ENCODE peak calls at places on chromosomes 1 and 21, in ten cellular contexts. Y, Q, L, V, P, Z, I, F, E and X are unnamed samples.

GRCh38 chr1:3783651-3784474 is 11.3 kb downstream of the SMIM1 start:
- DNase-seq in Q (no peak), Y (no peak), F (no peak), P (peak), V (no peak), Z (no peak), I (no peak), E (no peak), L (no peak), X (no peak)

GRCh38 chr1:6330410-6330827 is 63.1 kb downstream of the ACOT7 start:
- DNase-seq in P (no peak), I (peak), L (no peak), Z (no peak), V (no peak), E (peak), Q (no peak), F (no peak), Y (no peak), X (peak)

GRCh38 chr1:33050221-33051076 is 13.8 kb upstream of the AK2 start:
- DNase-seq in F (no peak), Z (peak), Y (no peak), L (no peak), P (no peak), I (peak), Q (peak), V (no peak), E (peak), X (no peak)

GRCh38 chr1:28796321-28797213 is 15.4 kb upstream of the OPRD1 start:
- DNase-seq in I (peak), Z (peak), V (no peak), E (no peak), Y (no peak), F (no peak), P (no peak), L (peak), Q (peak), X (no peak)

GRCh38 chr1:221994939-221995338 is 253.1 kb upstream of the DUSP10 start:
- DNase-seq in Q (no peak), Y (no peak), I (peak), F (no peak), P (no peak), Z (no peak), V (no peak), E (peak), L (no peak), X (no peak)

GRCh38 chr21:44911066-44911383 is 9.7 kb downstream of the ITGB2 start:
- DNase-seq in L (no peak), I (no peak), Y (no peak), Z (no peak), Q (no peak), P (no peak), F (no peak), E (no peak), V (no peak), X (no peak)

GRCh38 chr1:236460103-236460502 is 63.7 kb upstream of the LGALS8 start:
- DNase-seq in P (no peak), Q (no peak), E (no peak), I (no peak), F (no peak), Y (no peak), L (no peak), V (no peak), Z (no peak), X (no peak)

GRCh38 chr1:248807067-248807737 is 18.5 kb downstream of the SH3BP5L start:
- DNase-seq in Z (peak), V (no peak), I (peak), E (peak), F (peak), L (peak), P (no peak), Y (no peak), Q (peak), X (no peak)

GRCh38 chr21:41762236-41762635 is 4.6 kb downstream of the RIPK4 start:
- DNase-seq in I (no peak), V (no peak), L (no peak), F (peak), Q (no peak), Y (no peak), P (no peak), Z (peak), E (no peak), X (no peak)

GRCh38 chr1:194931166-194931565 is 1677.1 kb downstream of the KCNT2 start:
- DNase-seq in Q (no peak), I (no peak), L (no peak), E (no peak), P (no peak), V (no peak), Z (no peak), F (no peak), Y (no peak), X (no peak)

GRCh38 chr1:235313931-235314678 is 13.9 kb downstream of the ARID4B start:
- DNase-seq in Q (no peak), Z (no peak), P (no peak), Y (no peak), E (peak), F (no peak), L (no peak), V (no peak), I (peak), X (no peak)

GRCh38 chr1:51877434-51878306 is 857 bp downstream of the NRDC start:
- DNase-seq in I (peak), Z (no peak), E (peak), V (no peak), Q (peak), Y (no peak), L (peak), P (no peak), F (peak), X (no peak)

GRCh38 chr1:93969371-93969770 is 60.1 kb upstream of the GCLM start:
- DNase-seq in L (no peak), P (no peak), Z (no peak), Q (no peak), F (no peak), I (no peak), Y (no peak), E (peak), V (no peak), X (no peak)

GRCh38 chr1:163824006-163824405 is 502.3 kb downstream of the NUF2 start:
- DNase-seq in V (no peak), I (peak), Z (no peak), Q (no peak), L (no peak), F (no peak), E (peak), Y (no peak), P (no peak), X (no peak)

GRCh38 chr1:59730759-59731478 is 83.8 kb upstream of the HOOK1 start:
- DNase-seq in Z (no peak), Y (peak), F (peak), L (no peak), I (peak), V (no peak), Q (peak), P (peak), E (peak), X (no peak)

GRCh38 chr1:151963288-151963687 is 30.4 kb downstream of the S100A10 start:
- DNase-seq in F (no peak), E (no peak), Z (no peak), I (no peak), Q (no peak), V (no peak), L (no peak), P (no peak), Y (no peak), X (no peak)

GRCh38 chr1:54017979-54018378 is at the start of gene LDLRAD1:
- DNase-seq in E (no peak), F (no peak), Y (no peak), Z (no peak), Q (peak), V (no peak), I (no peak), P (no peak), L (no peak), X (no peak)

GRCh38 chr21:34930971-34931370 is 118.1 kb downstream of the RUNX1 start:
- DNase-seq in F (no peak), V (no peak), E (peak), I (no peak), P (no peak), Y (no peak), L (no peak), Z (no peak), Q (no peak), X (no peak)

GRCh38 chr1:2368053-2368744 is 23.2 kb downstream of the MORN1 start:
- DNase-seq in Y (no peak), E (no peak), Q (no peak), F (no peak), L (no peak), V (no peak), Z (peak), I (no peak), P (no peak), X (no peak)

GRCh38 chr1:65581120-65581519 is 160.7 kb downstream of the LEPR start:
- DNase-seq in V (no peak), Q (no peak), P (no peak), Z (peak), L (no peak), F (peak), Y (no peak), I (peak), E (peak), X (no peak)

GRCh38 chr1:15406911-15407559 is 2.7 kb upstream of the EFHD2 start:
- DNase-seq in F (no peak), E (peak), L (no peak), V (no peak), I (peak), P (no peak), Q (no peak), Y (no peak), Z (no peak), X (no peak)

GRCh38 chr1:34478460-34479076 is 276.3 kb upstream of the GJB5 start:
- DNase-seq in Q (no peak), L (no peak), P (no peak), Z (peak), I (no peak), F (no peak), V (no peak), Y (no peak), E (no peak), X (no peak)

GRCh38 chr1:145985129-145985501 is 11.3 kb downstream of the TXNIP start:
- DNase-seq in P (no peak), V (no peak), I (no peak), E (no peak), F (no peak), Y (no peak), Q (no peak), L (no peak), Z (no peak), X (no peak)

GRCh38 chr1:56439610-56440264 is 139.6 kb downstream of the PLPP3 start:
- DNase-seq in P (no peak), L (no peak), Z (no peak), I (no peak), E (no peak), F (no peak), Q (no peak), Y (no peak), V (no peak), X (no peak)

GRCh38 chr1:22545126-22545525 is 18.2 kb upstream of the EPHA8 start:
- DNase-seq in V (no peak), L (no peak), I (no peak), E (no peak), P (no peak), Y (no peak), F (no peak), Z (no peak), Q (no peak), X (no peak)

GRCh38 chr1:110212165-110213142 is 2.3 kb downstream of the KCNC4 start:
- DNase-seq in V (no peak), Q (no peak), P (no peak), Y (no peak), E (no peak), Z (peak), I (no peak), L (no peak), F (no peak), X (peak)

GRCh38 chr21:16634522-16634914 is 878.3 kb upstream of the CXADR start:
- DNase-seq in Y (no peak), L (no peak), E (no peak), F (peak), P (no peak), Q (no peak), Z (peak), I (no peak), V (no peak), X (peak)

GRCh38 chr1:17549384-17549783 is 9.9 kb downstream of the ARHGEF10L start:
- DNase-seq in P (no peak), Y (no peak), L (no peak), E (no peak), Z (no peak), Q (no peak), V (no peak), F (no peak), I (no peak), X (no peak)

GRCh38 chr1:24666794-24667193 is 23.7 kb downstream of the SRRM1 start:
- DNase-seq in E (no peak), V (no peak), P (no peak), L (no peak), Z (no peak), Y (no peak), F (no peak), I (no peak), Q (no peak), X (no peak)

GRCh38 chr1:998905-999796 is 746 bp downstream of the HES4 start:
- DNase-seq in F (no peak), P (no peak), Z (no peak), Q (peak), E (peak), L (no peak), V (peak), I (no peak), Y (no peak), X (no peak)

GRCh38 chr1:183039985-183040447 is 16.8 kb downstream of the LAMC1 start:
- DNase-seq in Q (peak), E (peak), P (no peak), V (no peak), Z (no peak), L (peak), F (no peak), Y (no peak), I (peak), X (no peak)

GRCh38 chr1:117895482-117896114 is 33.8 kb downstream of the GDAP2 start:
- DNase-seq in I (peak), E (peak), F (peak), L (peak), Y (peak), V (no peak), Q (peak), P (peak), Z (peak), X (peak)

GRCh38 chr1:42889264-42889663 is 42.9 kb downstream of the ZNF691 start:
- DNase-seq in V (no peak), F (no peak), P (no peak), E (no peak), L (no peak), Y (no peak), I (no peak), Z (no peak), Q (no peak), X (no peak)